ENCODE peak calls at places on chromosomes 4 and X, in four cellular contexts. O, K, C and T are unnamed samples.

GRCh38 chrX:13088155-13088485 is 43.7 kb upstream of the FAM9C start:
- DNase-seq in C (no peak), O (no peak), K (no peak), T (no peak)

GRCh38 chr4:45350438-45350837 is 624.1 kb upstream of the GNPDA2 start:
- DNase-seq in O (no peak), C (no peak), K (no peak), T (no peak)

GRCh38 chrX:69324851-69325250 is 159.6 kb upstream of the PJA1 start:
- DNase-seq in O (no peak), C (no peak), K (no peak), T (no peak)

GRCh38 chr4:66633472-66633871 is 911.8 kb downstream of the CENPC start:
- DNase-seq in C (no peak), O (no peak), K (no peak), T (no peak)

GRCh38 chr4:40629401-40630334 is at the start of gene RBM47:
- DNase-seq in C (peak; percentile 8), K (no peak), O (peak; percentile 79), T (peak; percentile 50)

GRCh38 chr4:87060957-87061356 is 126.1 kb downstream of the AFF1 start:
- DNase-seq in O (no peak), C (no peak), K (no peak), T (peak; percentile 56)

GRCh38 chr4:47642985-47643745 is 158.1 kb downstream of the ATP10D start:
- DNase-seq in O (no peak), C (no peak), K (no peak), T (no peak)

GRCh38 chr4:153079824-153080486 is 124.3 kb upstream of the TRIM2 start:
- DNase-seq in K (no peak), C (no peak), O (no peak), T (no peak)

GRCh38 chr4:82905205-82905604 is 4.7 kb downstream of the THAP9 start:
- DNase-seq in O (no peak), C (no peak), K (no peak), T (no peak)

DNA sequence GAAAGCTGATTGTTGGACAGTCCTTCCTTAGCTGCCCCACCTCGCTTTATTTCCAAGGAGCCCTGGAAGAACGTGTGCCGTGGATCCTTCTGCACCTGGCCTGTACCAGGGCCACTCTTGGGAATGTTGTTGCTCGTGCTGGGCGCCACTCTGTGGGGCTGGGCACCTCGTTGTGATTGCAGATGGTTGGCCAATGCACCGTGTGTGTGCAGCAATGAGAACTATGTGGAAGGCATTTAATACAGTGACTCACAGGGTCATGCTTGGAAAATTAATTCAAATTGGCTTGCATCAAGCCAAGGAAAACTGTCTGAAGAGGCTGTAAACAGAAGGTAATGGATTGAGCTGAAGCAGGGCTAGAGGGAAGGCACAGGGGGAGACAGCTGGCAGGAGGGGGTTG is 37.0 kb upstream of the CD99L2 start:
- DNase-seq in O (no peak), C (no peak), K (no peak), T (no peak)
- TF ChIP-seq FOSL1 in O (no peak), C (no peak), K (no peak), T (no peak)

DNA sequence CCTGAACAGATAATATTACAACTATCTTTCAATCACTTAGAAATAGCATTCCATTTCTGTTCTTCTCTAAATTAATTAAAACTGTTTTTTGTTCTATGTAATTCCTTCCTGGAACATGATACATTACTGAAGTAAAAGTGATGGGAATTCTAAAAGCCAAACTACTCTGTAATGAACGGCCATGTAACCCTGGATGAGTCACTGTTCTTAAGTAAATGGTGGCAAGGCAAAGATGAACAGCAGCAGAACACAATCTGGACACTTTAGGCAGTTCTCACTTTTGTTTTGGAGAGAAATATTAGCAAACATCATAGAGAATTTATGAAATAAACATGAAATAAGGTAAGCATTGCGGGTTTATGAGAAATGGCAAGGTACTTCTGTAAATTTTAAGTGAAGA is 1.2 kb upstream of the GPR82 start:
- DNase-seq in C (no peak), K (no peak), O (no peak), T (no peak)
- TF ChIP-seq RAD21 in C (no peak), K (no peak), O (no peak), T (no peak)

GRCh38 chr4:76950846-76951321 is 1.3 kb downstream of the SEPTIN11 start:
- DNase-seq in C (peak; percentile 38), O (no peak), K (no peak), T (no peak)
- TF ChIP-seq FOSL1 in C (no peak), O (no peak), K (no peak), T (no peak)

GRCh38 chrX:110414679-110415439 is 56.2 kb downstream of the RTL9 start:
- DNase-seq in C (no peak), K (no peak), O (no peak), T (no peak)
- TF ChIP-seq RAD21 in C (no peak), K (no peak), O (no peak), T (no peak)

GRCh38 chr4:77157859-77158486 is 966 bp downstream of the CCNG2 start:
- DNase-seq in K (peak; percentile 78), O (peak; percentile 72), C (peak; percentile 77), T (peak; percentile 51)
- TF ChIP-seq FOSL1 in K (no peak), O (no peak), C (peak; percentile 16), T (no peak)